ENCODE peak calls at places on chromosomes 1 and 21, in seven cellular contexts. J, D, B, M, O, K and C are unnamed samples.

GRCh38 chr1:61274979-61275378 is 192.6 kb downstream of the NFIA start:
- DNase-seq in J (no peak), D (no peak), B (no peak), M (no peak), O (no peak), K (no peak), C (no peak)

GRCh38 chr1:212225416-212225815 is 59.8 kb upstream of the PPP2R5A start:
- DNase-seq in J (no peak), D (no peak), B (no peak), M (no peak), O (no peak), K (no peak), C (no peak)

GRCh38 chr1:200479816-200480215 is 70.0 kb upstream of the ZNF281 start:
- DNase-seq in J (no peak), D (no peak), B (no peak), M (no peak), O (no peak), K (no peak), C (no peak)

GRCh38 chr1:43367026-43367903 is 546 bp downstream of the ELOVL1 start:
- DNase-seq in J (no peak), D (no peak), B (peak), M (no peak), O (peak), K (no peak), C (no peak)

GRCh38 chr1:157199421-157199755 is 61.2 kb upstream of the ETV3 start:
- DNase-seq in J (no peak), D (no peak), B (no peak), M (peak), O (no peak), K (no peak), C (peak)

GRCh38 chr1:211714154-211714553 is 38.7 kb upstream of the NEK2 start:
- DNase-seq in J (no peak), D (no peak), B (no peak), M (no peak), O (no peak), K (no peak), C (no peak)

GRCh38 chr1:229381234-229381633 is 38.4 kb upstream of the CCSAP start:
- DNase-seq in J (no peak), D (no peak), B (no peak), M (no peak), O (no peak), K (no peak), C (no peak)

GRCh38 chr21:41024341-41025056 is 143.5 kb upstream of the BACE2 start:
- DNase-seq in J (no peak), D (peak), B (no peak), M (no peak), O (no peak), K (no peak), C (no peak)

GRCh38 chr1:98210064-98210463 is 289.2 kb upstream of the DPYD start:
- DNase-seq in J (no peak), D (no peak), B (no peak), M (peak), O (no peak), K (no peak), C (no peak)

GRCh38 chr1:25715888-25716287 is 84.1 kb upstream of the SELENON start:
- DNase-seq in J (no peak), D (no peak), B (no peak), M (no peak), O (no peak), K (no peak), C (no peak)

GRCh38 chr1:17429183-17429582 is 10.3 kb downstream of the RCC2 start:
- DNase-seq in J (no peak), D (no peak), B (no peak), M (no peak), O (no peak), K (no peak), C (no peak)

GRCh38 chr1:154812911-154813816 is 56.9 kb downstream of the KCNN3 start:
- DNase-seq in J (peak), D (peak), B (no peak), M (peak), O (no peak), K (peak), C (no peak)

GRCh38 chr1:87956072-87956471 is 627.4 kb downstream of the LMO4 start:
- DNase-seq in J (peak), D (no peak), B (no peak), M (peak), O (no peak), K (peak), C (peak)

GRCh38 chr1:204475651-204476432 is 18.8 kb downstream of the PIK3C2B start:
- DNase-seq in J (peak), D (no peak), B (peak), M (no peak), O (no peak), K (no peak), C (no peak)

GRCh38 chr1:234971586-234972297 is 156.9 kb downstream of the TOMM20 start:
- DNase-seq in J (no peak), D (no peak), B (no peak), M (no peak), O (peak), K (no peak), C (no peak)

GRCh38 chr21:14383596-14384210 is 757 bp upstream of the HSPA13 start:
- DNase-seq in J (no peak), D (no peak), B (no peak), M (peak), O (no peak), K (no peak), C (no peak)

GRCh38 chr1:30692948-30693301 is 30.5 kb downstream of the MATN1 start:
- DNase-seq in J (no peak), D (no peak), B (no peak), M (no peak), O (no peak), K (peak), C (no peak)

GRCh38 chr1:165562576-165562975 is 18.8 kb downstream of the LRRC52 start:
- DNase-seq in J (no peak), D (no peak), B (no peak), M (no peak), O (no peak), K (no peak), C (no peak)

GRCh38 chr1:109844609-109845008 is 66.0 kb upstream of the CSF1 start:
- DNase-seq in J (no peak), D (no peak), B (no peak), M (no peak), O (no peak), K (no peak), C (no peak)

GRCh38 chr1:180181048-180181447 is 26.4 kb downstream of the QSOX1 start:
- DNase-seq in J (no peak), D (no peak), B (no peak), M (peak), O (no peak), K (no peak), C (no peak)

GRCh38 chr1:199163277-199164069 is 524.6 kb downstream of the PTPRC start:
- DNase-seq in J (no peak), D (no peak), B (no peak), M (no peak), O (no peak), K (no peak), C (no peak)

GRCh38 chr1:199161319-199161680 is 522.5 kb downstream of the PTPRC start:
- DNase-seq in J (no peak), D (no peak), B (no peak), M (no peak), O (no peak), K (no peak), C (no peak)

GRCh38 chr1:199157494-199157893 is 518.7 kb downstream of the PTPRC start:
- DNase-seq in J (no peak), D (no peak), B (no peak), M (no peak), O (no peak), K (no peak), C (no peak)

GRCh38 chr1:199160521-199161318 is 521.9 kb downstream of the PTPRC start:
- DNase-seq in J (no peak), D (no peak), B (no peak), M (no peak), O (no peak), K (no peak), C (no peak)

GRCh38 chr1:199161766-199162303 is 523.0 kb downstream of the PTPRC start:
- DNase-seq in J (no peak), D (no peak), B (no peak), M (no peak), O (no peak), K (no peak), C (no peak)
- TF ChIP-seq CTCF in J (no peak), D (no peak), B (no peak), M (no peak), O (no peak), K (no peak), C (no peak)

GRCh38 chr1:77881099-77881498 is 7.3 kb upstream of the NEXN start:
- DNase-seq in J (no peak), D (no peak), B (no peak), M (no peak), O (no peak), K (no peak), C (no peak)
- H3K27ac ChIP-seq in J (no peak), D (no peak), B (no peak), M (no peak), O (no peak), K (no peak), C (no peak)

GRCh38 chr1:197144570-197145325 is 1.7 kb downstream of the ASPM start:
- DNase-seq in J (no peak), D (no peak), B (no peak), M (peak), O (no peak), K (no peak), C (no peak)
- H3K4me3 ChIP-seq in J (no peak), D (no peak), B (no peak), M (peak), O (no peak), K (no peak), C (no peak)

GRCh38 chr21:37073417-37074194 is 552 bp downstream of the TTC3 start:
- DNase-seq in J (peak), D (peak), B (peak), M (peak), O (peak), K (peak), C (peak)
- TF ChIP-seq CTCF in J (no peak), D (no peak), B (no peak), M (no peak), O (no peak), K (no peak), C (no peak)

GRCh38 chr1:192131914-192132313 is 26.3 kb upstream of the RGS18 start:
- DNase-seq in J (no peak), D (no peak), B (no peak), M (no peak), O (no peak), K (no peak), C (no peak)
- H3K27ac ChIP-seq in J (no peak), D (no peak), B (no peak), M (no peak), O (no peak), K (no peak), C (no peak)

GRCh38 chr1:206682111-206682510 is 2.6 kb upstream of the MAPKAPK2 start:
- DNase-seq in J (no peak), D (no peak), B (no peak), M (no peak), O (no peak), K (no peak), C (no peak)
- H3K4me3 ChIP-seq in J (no peak), D (no peak), B (no peak), M (no peak), O (no peak), K (no peak), C (no peak)